ENCODE peak calls at places on chromosomes 5 and 9, in nine cellular contexts. One of them, this sample, is unnamed.

GRCh38 chr9:70563437-70564204 is 149.2 kb upstream of the KLF9 start:
- DNase-seq in SW 1271: no peak
- DNase-seq in CD8-positive, alpha-beta memory T cell: peak; percentile 59
- DNase-seq in amniotic stem cell: peak; percentile 41
- DNase-seq in ACHN: no peak
- DNase-seq in activated T-helper 1 cell treated with Interleukin-2 at 50 U/mL for 16 hours: no peak
- DNase-seq in GDM1: peak; percentile 64
- DNase-seq in substantia nigra: no peak
- DNase-seq in right cardiac atrium: no peak
- DNase-seq in this sample: peak; percentile 23

GRCh38 chr5:131382407-131383395 is 118.8 kb downstream of the CDC42SE2 start:
- DNase-seq in activated T-helper 1 cell treated with Interleukin-2 at 50 U/mL for 16 hours: peak; percentile 23
- DNase-seq in amniotic stem cell: no peak
- DNase-seq in SW 1271: peak; percentile 37
- DNase-seq in ACHN: peak; percentile 74
- DNase-seq in substantia nigra: no peak
- DNase-seq in CD8-positive, alpha-beta memory T cell: peak; percentile 72
- DNase-seq in right cardiac atrium: no peak
- DNase-seq in GDM1: peak; percentile 70
- DNase-seq in this sample: peak; percentile 25

GRCh38 chr9:77224750-77225312 is 47.5 kb downstream of the VPS13A start:
- DNase-seq in right cardiac atrium: no peak
- DNase-seq in CD8-positive, alpha-beta memory T cell: no peak
- DNase-seq in amniotic stem cell: no peak
- DNase-seq in SW 1271: no peak
- DNase-seq in activated T-helper 1 cell treated with Interleukin-2 at 50 U/mL for 16 hours: no peak
- DNase-seq in ACHN: no peak
- DNase-seq in GDM1: no peak
- DNase-seq in substantia nigra: no peak
- DNase-seq in this sample: no peak

GRCh38 chr5:86463339-86463738 is 154.4 kb upstream of the COX7C start:
- DNase-seq in CD8-positive, alpha-beta memory T cell: no peak
- DNase-seq in right cardiac atrium: no peak
- DNase-seq in ACHN: peak; percentile 9
- DNase-seq in amniotic stem cell: no peak
- DNase-seq in GDM1: no peak
- DNase-seq in activated T-helper 1 cell treated with Interleukin-2 at 50 U/mL for 16 hours: no peak
- DNase-seq in substantia nigra: no peak
- DNase-seq in SW 1271: no peak
- DNase-seq in this sample: no peak

GRCh38 chr5:18113724-18114123 is 479.5 kb downstream of the TAF11L14 start:
- DNase-seq in substantia nigra: no peak
- DNase-seq in SW 1271: no peak
- DNase-seq in activated T-helper 1 cell treated with Interleukin-2 at 50 U/mL for 16 hours: no peak
- DNase-seq in GDM1: peak; percentile 11
- DNase-seq in right cardiac atrium: no peak
- DNase-seq in CD8-positive, alpha-beta memory T cell: no peak
- DNase-seq in ACHN: no peak
- DNase-seq in amniotic stem cell: peak; percentile 43
- DNase-seq in this sample: no peak

GRCh38 chr9:33956544-33956943 is 92.1 kb downstream of the UBAP2 start:
- DNase-seq in ACHN: no peak
- DNase-seq in CD8-positive, alpha-beta memory T cell: no peak
- DNase-seq in substantia nigra: no peak
- DNase-seq in SW 1271: no peak
- DNase-seq in activated T-helper 1 cell treated with Interleukin-2 at 50 U/mL for 16 hours: no peak
- DNase-seq in right cardiac atrium: no peak
- DNase-seq in GDM1: no peak
- DNase-seq in amniotic stem cell: no peak
- DNase-seq in this sample: no peak

GRCh38 chr5:56564451-56565223 is 250.7 kb upstream of the MAP3K1 start:
- DNase-seq in SW 1271: no peak
- DNase-seq in substantia nigra: no peak
- DNase-seq in right cardiac atrium: peak; percentile 56
- DNase-seq in activated T-helper 1 cell treated with Interleukin-2 at 50 U/mL for 16 hours: no peak
- DNase-seq in CD8-positive, alpha-beta memory T cell: no peak
- DNase-seq in GDM1: no peak
- DNase-seq in amniotic stem cell: no peak
- DNase-seq in ACHN: no peak
- DNase-seq in this sample: no peak

GRCh38 chr9:76810377-76810957 is 46.2 kb downstream of the PCA3 start:
- DNase-seq in GDM1: no peak
- DNase-seq in substantia nigra: no peak
- DNase-seq in amniotic stem cell: peak; percentile 23
- DNase-seq in ACHN: peak; percentile 54
- DNase-seq in SW 1271: peak; percentile 15
- DNase-seq in right cardiac atrium: no peak
- DNase-seq in activated T-helper 1 cell treated with Interleukin-2 at 50 U/mL for 16 hours: no peak
- DNase-seq in CD8-positive, alpha-beta memory T cell: no peak
- DNase-seq in this sample: no peak

GRCh38 chr5:149827501-149827990 is 97.4 kb downstream of the PPARGC1B start:
- DNase-seq in amniotic stem cell: no peak
- DNase-seq in activated T-helper 1 cell treated with Interleukin-2 at 50 U/mL for 16 hours: no peak
- DNase-seq in substantia nigra: no peak
- DNase-seq in ACHN: no peak
- DNase-seq in SW 1271: no peak
- DNase-seq in CD8-positive, alpha-beta memory T cell: no peak
- DNase-seq in GDM1: no peak
- DNase-seq in right cardiac atrium: no peak
- DNase-seq in this sample: no peak

GRCh38 chr5:76733049-76733417 is 17.1 kb downstream of the F2R start:
- DNase-seq in GDM1: peak; percentile 68
- DNase-seq in right cardiac atrium: no peak
- DNase-seq in activated T-helper 1 cell treated with Interleukin-2 at 50 U/mL for 16 hours: peak; percentile 54
- DNase-seq in CD8-positive, alpha-beta memory T cell: peak; percentile 90
- DNase-seq in substantia nigra: no peak
- DNase-seq in amniotic stem cell: no peak
- DNase-seq in SW 1271: no peak
- DNase-seq in ACHN: no peak
- DNase-seq in this sample: peak; percentile 51

GRCh38 chr5:120447706-120448239 is 16.3 kb upstream of the PRR16 start:
- DNase-seq in CD8-positive, alpha-beta memory T cell: no peak
- DNase-seq in activated T-helper 1 cell treated with Interleukin-2 at 50 U/mL for 16 hours: no peak
- DNase-seq in amniotic stem cell: no peak
- DNase-seq in SW 1271: no peak
- DNase-seq in substantia nigra: no peak
- DNase-seq in GDM1: no peak
- DNase-seq in ACHN: peak; percentile 33
- DNase-seq in right cardiac atrium: no peak
- DNase-seq in this sample: no peak

This sample was measured in activated effector memory CD4-positive, alpha-beta T cell treated with Interleukin-2 at 50 U/mL for 16 hours.